ENCODE peak calls at places on chromosomes 6 and 20, in nine cellular contexts. L, R, F, B, U, H, N, V and Q are unnamed samples.

GRCh38 chr6:147715035-147715434 is 206.5 kb downstream of the SAMD5 start:
- DNase-seq in L (no peak), R (no peak), F (no peak), B (no peak), U (no peak), H (no peak), N (no peak), V (no peak), Q (no peak)

GRCh38 chr6:151850479-151850878 is 43.0 kb downstream of the ESR1 start:
- DNase-seq in L (no peak), R (no peak), F (no peak), B (peak; percentile 13), U (no peak), H (no peak), N (no peak), V (no peak), Q (no peak)

GRCh38 chr6:169173532-169174268 is 79.9 kb downstream of the THBS2 start:
- DNase-seq in L (no peak), R (peak; percentile 56), F (peak; percentile 12), B (no peak), U (no peak), H (peak; percentile 85), N (no peak), V (no peak), Q (no peak)

GRCh38 chr20:48681201-48681881 is 146.5 kb downstream of the PREX1 start:
- DNase-seq in L (no peak), R (no peak), F (no peak), B (no peak), U (no peak), H (no peak), N (no peak), V (no peak), Q (no peak)

GRCh38 chr6:4809999-4810918 is 34.1 kb downstream of the CDYL start:
- DNase-seq in L (no peak), R (peak; percentile 31), F (peak; percentile 74), B (no peak), U (no peak), H (no peak), N (no peak), V (no peak), Q (no peak)

GRCh38 chr6:41673704-41674000 is 35.4 kb downstream of the MDFI start:
- DNase-seq in L (no peak), R (no peak), F (no peak), B (no peak), U (no peak), H (no peak), N (no peak), V (no peak), Q (no peak)

GRCh38 chr6:29590218-29590808 is 5.4 kb downstream of the OR2H2 start:
- DNase-seq in L (no peak), R (no peak), F (no peak), B (no peak), U (no peak), H (no peak), N (no peak), V (no peak), Q (no peak)

GRCh38 chr20:24742989-24743388 is 206.1 kb upstream of the CST7 start:
- DNase-seq in L (no peak), R (no peak), F (no peak), B (no peak), U (no peak), H (peak; percentile 72), N (no peak), V (no peak), Q (no peak)

GRCh38 chr6:2125158-2125557 is 120.2 kb downstream of the GMDS start:
- DNase-seq in L (no peak), R (no peak), F (no peak), B (no peak), U (no peak), H (no peak), N (no peak), V (no peak), Q (no peak)

GRCh38 chr6:143607168-143607567 is 70.6 kb upstream of the PHACTR2 start:
- DNase-seq in L (no peak), R (no peak), F (no peak), B (no peak), U (no peak), H (no peak), N (no peak), V (no peak), Q (no peak)

GRCh38 chr6:132993738-132994137 is 179.4 kb downstream of the RPS12 start:
- DNase-seq in L (no peak), R (no peak), F (no peak), B (no peak), U (no peak), H (no peak), N (no peak), V (no peak), Q (no peak)

GRCh38 chr20:45944965-45945677 is 10.6 kb downstream of the PCIF1 start:
- DNase-seq in L (no peak), R (no peak), F (no peak), B (peak; percentile 27), U (no peak), H (no peak), N (no peak), V (no peak), Q (no peak)

GRCh38 chr20:45945678-45946148 is 11.2 kb downstream of the PCIF1 start:
- DNase-seq in L (no peak), R (no peak), F (no peak), B (no peak), U (no peak), H (peak; percentile 79), N (peak; percentile 95), V (no peak), Q (no peak)

GRCh38 chr20:45943613-45944012 is 9.1 kb downstream of the PCIF1 start:
- DNase-seq in L (no peak), R (no peak), F (no peak), B (no peak), U (no peak), H (no peak), N (no peak), V (no peak), Q (no peak)

GRCh38 chr20:45946149-45946970 is 11.9 kb downstream of the PCIF1 start:
- DNase-seq in L (no peak), R (peak; percentile 53), F (peak; percentile 71), B (no peak), U (peak; percentile 76), H (peak; percentile 91), N (peak; percentile 97), V (no peak), Q (no peak)

DNA sequence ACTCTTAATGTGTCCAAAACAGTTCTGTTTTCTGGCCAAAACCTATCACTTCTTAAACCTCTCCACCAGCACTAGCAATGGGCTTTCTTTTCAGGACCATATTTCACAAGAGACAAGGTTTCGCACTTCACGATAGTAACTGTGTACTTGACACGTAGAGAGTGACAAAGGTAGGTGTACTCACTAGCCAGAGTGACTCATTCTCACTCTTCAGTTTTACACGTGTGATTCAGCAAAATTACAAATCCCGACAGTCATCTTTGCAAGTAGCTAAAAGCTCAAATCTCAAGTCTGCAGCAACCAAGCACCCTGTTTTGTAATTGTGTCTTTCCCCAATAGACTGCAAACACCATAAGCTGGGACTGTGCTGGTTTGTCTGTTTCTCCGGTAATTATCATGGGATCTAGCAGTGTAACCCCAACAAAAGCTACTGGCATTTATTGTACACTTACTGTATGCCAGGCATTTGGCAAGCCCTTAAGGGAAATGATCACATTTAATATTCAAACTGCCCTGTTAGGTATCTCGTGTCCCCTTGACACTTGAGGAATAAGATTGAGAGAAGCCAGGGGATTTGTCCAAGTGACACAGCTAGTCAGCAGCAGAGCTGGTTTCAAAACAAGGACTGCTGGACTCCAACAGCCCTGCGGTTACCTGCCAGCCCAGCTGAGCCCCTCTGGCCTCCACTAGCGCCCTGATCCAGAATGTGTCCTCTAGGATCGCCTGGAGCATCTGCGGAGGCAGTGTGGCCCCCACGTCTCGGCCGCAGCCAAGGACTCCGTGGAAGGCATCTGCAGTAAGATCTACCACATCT is 9.9 kb downstream of the PCIF1 start:
- DNase-seq in L (peak; percentile 28), R (peak; percentile 87), F (no peak), B (no peak), U (no peak), H (no peak), N (no peak), V (no peak), Q (no peak)
- TF ChIP-seq CTCF in L (no peak), R (no peak), F (no peak), B (no peak), U (no peak), H (no peak), N (no peak), V (no peak), Q (no peak)

DNA sequence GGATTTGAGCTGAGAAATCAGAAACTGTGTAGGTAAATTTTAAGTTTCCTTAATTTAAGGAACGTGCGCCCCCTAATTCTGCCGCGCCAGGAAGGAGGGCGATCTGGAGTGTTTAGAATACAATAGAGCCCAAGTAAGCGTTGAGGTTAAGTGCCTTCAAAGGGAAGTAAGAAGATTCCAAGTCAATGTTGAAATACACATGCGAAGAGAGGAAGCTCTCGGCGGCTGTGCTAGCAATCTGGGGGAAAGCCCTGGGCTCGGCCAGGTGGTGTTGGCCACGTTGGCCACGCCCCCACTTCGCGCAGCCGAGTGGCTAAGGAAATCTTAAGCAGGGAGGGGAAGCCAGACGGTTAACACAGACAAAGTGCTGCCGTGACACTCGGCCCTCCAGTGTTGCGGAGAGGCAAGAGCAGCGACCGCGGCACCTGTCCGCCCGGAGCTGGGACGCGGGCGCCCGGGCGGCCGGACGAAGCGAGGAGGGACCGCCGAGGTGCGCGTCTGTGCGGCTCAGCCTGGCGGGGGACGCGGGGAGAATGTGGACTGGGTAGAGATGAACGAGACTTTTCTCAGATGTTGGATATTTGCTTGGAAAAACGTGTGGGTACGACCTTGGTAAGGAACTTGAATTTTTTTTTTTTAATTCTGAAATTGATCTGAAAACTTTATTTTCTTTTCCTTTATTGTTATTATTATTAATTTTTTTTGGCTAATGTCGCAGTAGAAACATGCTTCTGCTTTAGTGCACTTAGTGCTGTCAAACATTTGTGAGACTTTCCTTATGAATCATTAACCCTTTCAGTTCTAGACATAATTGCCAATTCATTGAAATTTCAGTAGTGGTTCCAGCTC is at the start of gene PRDM1:
- DNase-seq in L (peak; percentile 76), R (peak; percentile 85), F (peak; percentile 75), B (peak; percentile 89), U (peak; percentile 95), H (peak; percentile 94), N (peak; percentile 67), V (peak; percentile 77), Q (peak; percentile 69)
- TF ChIP-seq CTCF in L (no peak), R (peak; percentile 54), F (peak; percentile 56), B (peak; percentile 8), U (peak; percentile 34), H (no peak), N (no peak), V (peak; percentile 14), Q (no peak)

GRCh38 chr6:119344306-119344705 is 5.3 kb downstream of the MAN1A1 start:
- DNase-seq in L (no peak), R (no peak), F (no peak), B (no peak), U (no peak), H (no peak), N (no peak), V (no peak), Q (no peak)
- TF ChIP-seq CTCF in L (no peak), R (no peak), F (no peak), B (no peak), U (no peak), H (no peak), N (no peak), V (no peak), Q (no peak)

DNA sequence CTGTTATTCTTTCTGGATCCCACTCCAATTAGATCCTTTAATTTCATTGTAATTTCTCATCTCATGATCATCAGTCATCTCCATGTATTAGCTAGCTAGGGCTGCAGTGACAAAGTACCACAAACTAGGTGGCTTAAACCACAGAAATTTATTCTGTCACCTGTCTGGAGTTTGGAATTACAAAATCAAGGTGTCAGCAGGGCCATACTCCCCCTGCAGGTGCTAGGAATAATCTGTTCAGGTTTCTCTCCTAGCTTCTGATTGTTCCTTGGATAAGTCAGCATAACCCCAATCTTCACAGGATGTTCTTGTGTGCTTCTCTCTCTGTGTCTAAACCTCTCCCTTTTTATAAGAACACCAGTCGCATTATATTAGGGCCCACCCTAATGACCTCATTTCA is 40.4 kb downstream of the BEND6 start:
- DNase-seq in L (no peak), R (peak; percentile 15), F (no peak), B (peak; percentile 68), U (no peak), H (no peak), N (no peak), V (no peak), Q (no peak)
- TF ChIP-seq CTCF in L (no peak), R (no peak), F (peak; percentile 36), B (peak; percentile 67), U (no peak), H (no peak), N (no peak), V (no peak), Q (no peak)